ENCODE peak calls at places on chromosomes 12 and 14, in four cellular contexts. One of them, this sample, is unnamed.

GRCh38 chr14:86673523-86673969 is 1143.6 kb downstream of the FLRT2 start:
- ATAC-seq in K562: no peak
- ATAC-seq in GM12878: no peak
- ATAC-seq in HepG2: peak; percentile 99
- ATAC-seq in this sample: no peak

GRCh38 chr14:102057480-102058114 is 29.2 kb downstream of the HSP90AA1 start:
- ATAC-seq in GM12878: peak; percentile 24
- ATAC-seq in HepG2: peak; percentile 42
- ATAC-seq in K562: no peak
- ATAC-seq in this sample: no peak

GRCh38 chr14:105005329-105005928 is 15.5 kb downstream of the CDCA4 start:
- ATAC-seq in HepG2: peak; percentile 32
- ATAC-seq in GM12878: peak; percentile 9
- ATAC-seq in K562: peak; percentile 35
- ATAC-seq in this sample: no peak

GRCh38 chr12:67727652-67728295 is 79.2 kb downstream of the DYRK2 start:
- ATAC-seq in GM12878: no peak
- ATAC-seq in HepG2: no peak
- ATAC-seq in K562: no peak
- ATAC-seq in this sample: no peak

GRCh38 chr12:56995201-56995929 is 11.0 kb downstream of the ZBTB39 start:
- ATAC-seq in K562: no peak
- ATAC-seq in HepG2: no peak
- ATAC-seq in GM12878: no peak
- ATAC-seq in this sample: no peak

GRCh38 chr12:7797698-7798398 is 8.6 kb downstream of the NANOG start:
- ATAC-seq in HepG2: no peak
- ATAC-seq in K562: no peak
- ATAC-seq in GM12878: no peak
- ATAC-seq in this sample: no peak

GRCh38 chr12:115343601-115344000 is 659.6 kb upstream of the TBX3 start:
- ATAC-seq in K562: no peak
- ATAC-seq in GM12878: no peak
- ATAC-seq in HepG2: no peak
- ATAC-seq in this sample: no peak

GRCh38 chr12:47781479-47782371 is 8.7 kb downstream of the SLC48A1 start:
- ATAC-seq in GM12878: no peak
- ATAC-seq in K562: no peak
- ATAC-seq in HepG2: no peak
- ATAC-seq in this sample: no peak

GRCh38 chr12:71371132-71371531 is 68.5 kb upstream of the LGR5 start:
- ATAC-seq in GM12878: no peak
- ATAC-seq in HepG2: peak; percentile 59
- ATAC-seq in K562: peak; percentile 82
- ATAC-seq in this sample: no peak

GRCh38 chr14:54711812-54712211 is 144.9 kb downstream of the SAMD4A start:
- ATAC-seq in GM12878: no peak
- ATAC-seq in HepG2: no peak
- ATAC-seq in K562: no peak
- ATAC-seq in this sample: no peak

GRCh38 chr12:51813931-51814310 is 34.6 kb downstream of the FIGNL2 start:
- ATAC-seq in HepG2: peak; percentile 61
- ATAC-seq in K562: no peak
- ATAC-seq in GM12878: no peak
- ATAC-seq in this sample: no peak

GRCh38 chr12:79945455-79945854 is 10.6 kb upstream of the PPP1R12A start:
- ATAC-seq in HepG2: peak; percentile 68
- ATAC-seq in GM12878: no peak
- ATAC-seq in K562: peak; percentile 31
- ATAC-seq in this sample: no peak

GRCh38 chr12:45415393-45415817 is 199.5 kb downstream of the ANO6 start:
- ATAC-seq in HepG2: no peak
- ATAC-seq in K562: peak; percentile 62
- ATAC-seq in GM12878: peak; percentile 95
- ATAC-seq in this sample: peak; percentile 80
- H3K27ac ChIP-seq in HepG2: no peak overlapping the region
- H3K27ac ChIP-seq in K562: no peak overlapping the region
- H3K27ac ChIP-seq in GM12878: no peak overlapping the region
- H3K27ac ChIP-seq in this sample: no peak overlapping the region

GRCh38 chr14:21075719-21076437 is 5.8 kb downstream of the ARHGEF40 start:
- ATAC-seq in GM12878: no peak
- ATAC-seq in HepG2: no peak
- ATAC-seq in K562: no peak
- ATAC-seq in this sample: no peak

GRCh38 chr14:21081521-21082184 is 11.5 kb downstream of the ARHGEF40 start:
- ATAC-seq in GM12878: no peak
- ATAC-seq in HepG2: peak; percentile 6
- ATAC-seq in K562: no peak
- ATAC-seq in this sample: no peak

GRCh38 chr14:21077672-21078071 is 7.6 kb downstream of the ARHGEF40 start:
- ATAC-seq in HepG2: no peak
- ATAC-seq in GM12878: no peak
- ATAC-seq in K562: no peak
- ATAC-seq in this sample: no peak

GRCh38 chr14:21078287-21078686 is 8.2 kb downstream of the ARHGEF40 start:
- ATAC-seq in HepG2: no peak
- ATAC-seq in GM12878: no peak
- ATAC-seq in K562: no peak
- ATAC-seq in this sample: no peak

GRCh38 chr14:21078726-21079125 is 8.6 kb downstream of the ARHGEF40 start:
- ATAC-seq in K562: no peak
- ATAC-seq in HepG2: no peak
- ATAC-seq in GM12878: no peak
- ATAC-seq in this sample: no peak
- H3K36me3 ChIP-seq in K562: no peaks in the 10 kb centered on the region
- H3K36me3 ChIP-seq in HepG2: peaks cover 47% of the 10 kb centered on the region
- H3K36me3 ChIP-seq in GM12878: no peaks in the 10 kb centered on the region
- H3K36me3 ChIP-seq in this sample: peaks cover 100% of the 10 kb centered on the region

DNA sequence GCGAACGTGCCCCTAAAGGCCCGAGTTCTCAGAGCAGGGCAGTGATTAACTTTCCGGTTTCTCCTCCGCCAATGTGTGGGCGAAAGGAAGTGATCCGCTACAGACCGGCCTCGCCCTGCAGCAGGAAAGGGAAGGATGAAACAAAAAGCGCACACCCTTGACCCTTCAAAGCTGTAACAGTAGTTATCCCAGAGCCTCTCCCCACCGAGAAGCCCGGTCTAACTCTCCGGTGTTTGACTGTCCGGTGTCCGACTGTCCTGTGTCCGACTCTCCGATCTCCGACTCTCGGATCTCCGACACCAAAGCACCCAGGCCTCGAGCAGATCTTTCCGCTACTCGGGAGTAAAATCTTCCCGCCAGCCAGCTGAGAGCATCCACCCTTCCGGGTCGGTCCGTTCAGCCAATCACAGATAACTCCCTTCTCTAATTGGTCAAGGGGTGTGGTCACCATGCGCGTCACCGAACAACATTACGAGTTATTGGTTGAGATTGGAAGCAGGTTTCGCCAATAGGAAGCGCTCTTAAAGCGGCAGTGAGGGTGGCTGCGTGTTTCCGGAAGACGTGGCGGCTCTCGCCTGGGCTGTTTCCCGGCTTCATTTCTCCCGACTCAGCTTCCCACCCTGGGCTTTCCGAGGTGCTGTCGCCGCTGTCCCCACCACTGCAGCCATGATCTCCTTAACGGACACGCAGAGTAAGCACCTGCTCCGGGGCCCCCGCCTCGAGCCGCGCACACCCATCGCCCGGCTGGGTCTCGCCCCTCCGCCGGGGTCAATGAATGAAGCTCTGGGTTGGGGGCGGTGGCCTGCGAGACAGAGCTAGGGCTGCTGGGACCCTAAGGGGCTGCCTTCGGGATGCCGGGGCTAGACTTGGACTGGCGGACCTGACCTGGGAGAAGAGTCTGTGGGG is at the start of the genes GOLT1B and RECQL:
- ATAC-seq in HepG2: peak; percentile 95
- ATAC-seq in K562: peak; percentile 95
- ATAC-seq in GM12878: peak; percentile 96
- ATAC-seq in this sample: peak; percentile 100
- TF ChIP-seq EP300 in HepG2: no peak
- TF ChIP-seq EP300 in K562: no peak
- TF ChIP-seq EP300 in GM12878: no peak
- TF ChIP-seq EP300 in this sample: no peak

GRCh38 chr12:123041811-123042655 is 61.6 kb downstream of the ARL6IP4 start:
- ATAC-seq in K562: no peak
- ATAC-seq in HepG2: no peak
- ATAC-seq in GM12878: no peak
- ATAC-seq in this sample: peak; percentile 54
- H3K27ac ChIP-seq in K562: no peak overlapping the region
- H3K27ac ChIP-seq in HepG2: no peak overlapping the region
- H3K27ac ChIP-seq in GM12878: no peak overlapping the region
- H3K27ac ChIP-seq in this sample: peak overlapping the region; percentile 71

GRCh38 chr14:52329678-52330376 is 15.7 kb downstream of the PTGER2 start:
- ATAC-seq in HepG2: no peak
- ATAC-seq in GM12878: peak; percentile 12
- ATAC-seq in K562: no peak
- ATAC-seq in this sample: no peak

GRCh38 chr14:52327374-52328226 is 13.5 kb downstream of the PTGER2 start:
- ATAC-seq in K562: no peak
- ATAC-seq in HepG2: no peak
- ATAC-seq in GM12878: peak; percentile 21
- ATAC-seq in this sample: peak; percentile 28

GRCh38 chr14:52328286-52328685 is 14.2 kb downstream of the PTGER2 start:
- ATAC-seq in GM12878: no peak
- ATAC-seq in K562: no peak
- ATAC-seq in HepG2: no peak
- ATAC-seq in this sample: no peak

GRCh38 chr14:52325632-52326031 is 11.5 kb downstream of the PTGER2 start:
- ATAC-seq in K562: no peak
- ATAC-seq in HepG2: no peak
- ATAC-seq in GM12878: no peak
- ATAC-seq in this sample: no peak

DNA sequence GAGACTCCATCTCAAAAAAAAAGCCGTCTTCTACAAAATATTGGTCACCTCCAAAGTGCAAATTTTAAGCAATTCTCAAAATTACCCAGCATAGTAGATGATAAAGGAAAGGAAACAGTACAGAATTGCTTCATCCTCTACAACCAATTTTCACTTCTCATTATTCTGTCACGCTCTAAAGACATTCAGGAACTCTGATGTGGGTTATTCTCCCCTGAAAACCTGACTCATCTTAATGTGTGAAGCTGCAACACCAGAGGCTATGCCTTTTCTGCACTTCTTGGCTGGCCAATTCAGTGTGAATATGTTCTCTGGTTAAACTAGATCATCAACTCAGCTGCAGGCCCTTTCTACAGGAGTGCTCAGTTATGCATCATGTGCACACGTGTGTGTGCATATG is 11.0 kb downstream of the PTGER2 start:
- ATAC-seq in HepG2: no peak
- ATAC-seq in GM12878: peak; percentile 97
- ATAC-seq in K562: no peak
- ATAC-seq in this sample: peak; percentile 48
- H3K36me3 ChIP-seq in HepG2: no peaks in the 10 kb centered on the region
- H3K36me3 ChIP-seq in GM12878: no peaks in the 10 kb centered on the region
- H3K36me3 ChIP-seq in K562: no peaks in the 10 kb centered on the region
- H3K36me3 ChIP-seq in this sample: no peaks in the 10 kb centered on the region

This sample was measured in gastroesophageal sphincter.